ENCODE peak calls at places on chromosomes 16 and 17, in ten cellular contexts. Y is effector memory CD4-positive, alpha-beta T cell; Q is GM23338; S is CD4-positive, alpha-beta T cell; D is heart left ventricle; C is hepatocyte; F is PC-9; X is ovary; M is neural progenitor cell; P is adrenal gland. G is an unnamed sample.

GRCh38 chr17:39199673-39199985 is 454 bp upstream of the RPL19 start:
- DNase-seq in P (no peak), Q (no peak), F (no peak), M (no peak), X (no peak), C (no peak), S (no peak), D (no peak), Y (no peak), G (no peak)

GRCh38 chr16:12440233-12440530 is 363.5 kb downstream of the CPPED1 start:
- DNase-seq in Q (no peak), Y (no peak), P (no peak), S (no peak), D (no peak), C (no peak), M (no peak), X (no peak), F (no peak), G (no peak)

GRCh38 chr16:72844225-72844920 is 203.6 kb downstream of the ZFHX3 start:
- DNase-seq in Q (no peak), M (peak; percentile 43), D (no peak), S (no peak), X (no peak), C (no peak), Y (no peak), P (no peak), F (no peak), G (no peak)

GRCh38 chr16:56257260-56257659 is 66.0 kb downstream of the GNAO1 start:
- DNase-seq in P (no peak), Q (no peak), M (no peak), X (peak; percentile 66), C (peak; percentile 59), D (peak; percentile 86), F (no peak), S (no peak), Y (no peak), G (no peak)

GRCh38 chr17:39152134-39152884 is 872 bp upstream of the PLXDC1 start:
- DNase-seq in S (peak; percentile 21), Y (no peak), P (no peak), D (peak; percentile 68), M (peak; percentile 62), F (no peak), Q (no peak), X (peak; percentile 55), C (peak; percentile 54), G (peak; percentile 88)

GRCh38 chr16:52050418-52050817 is 496.5 kb downstream of the TOX3 start:
- DNase-seq in X (no peak), F (no peak), C (peak; percentile 19), M (no peak), P (no peak), Y (no peak), S (no peak), Q (no peak), D (no peak), G (no peak)

GRCh38 chr17:19650826-19651225 is 2.3 kb downstream of the ALDH3A2 start:
- DNase-seq in C (no peak), P (no peak), S (no peak), D (no peak), X (no peak), M (no peak), Q (no peak), F (no peak), Y (no peak), G (no peak)

GRCh38 chr16:12901204-12901596 is 198 bp upstream of the SHISA9 start:
- DNase-seq in X (no peak), P (no peak), C (peak; percentile 44), Y (no peak), D (no peak), S (no peak), M (peak; percentile 94), F (peak; percentile 89), Q (peak; percentile 93), G (peak; percentile 93)

GRCh38 chr17:43353364-43353763 is 45.4 kb upstream of the ARL4D start:
- DNase-seq in C (no peak), D (no peak), F (no peak), P (no peak), X (no peak), S (no peak), M (no peak), Q (no peak), Y (no peak), G (no peak)

DNA sequence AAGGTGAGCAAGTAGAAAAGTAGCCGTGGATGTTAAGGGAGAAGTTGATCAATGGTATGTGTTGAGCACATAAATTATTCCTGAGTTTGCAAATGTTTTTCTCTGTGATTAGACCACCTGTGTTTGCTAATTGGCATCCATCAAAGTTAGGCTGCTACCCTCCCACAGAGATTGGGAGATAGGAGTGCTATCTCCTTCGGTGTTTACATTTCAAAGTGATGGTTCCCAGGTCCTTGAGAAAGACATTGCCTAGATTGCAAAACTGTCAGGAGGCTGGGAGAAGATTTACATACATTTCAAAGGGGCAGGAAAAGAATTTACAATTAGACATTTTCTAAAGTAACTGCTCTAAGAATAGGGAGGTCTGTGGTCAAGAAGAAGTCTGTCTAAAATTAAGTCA is 54.3 kb upstream of the CNTNAP4 start:
- DNase-seq in C (no peak), S (no peak), M (no peak), F (no peak), Q (peak; percentile 72), D (no peak), P (no peak), X (no peak), Y (no peak), G (peak; percentile 81)
- H3K27me3 ChIP-seq in C (no peaks in the 10 kb centered on the region), S (no peaks in the 10 kb centered on the region), M (no peaks in the 10 kb centered on the region), F (no peaks in the 10 kb centered on the region), Q (peaks cover 87% of the 10 kb centered on the region), D (no peaks in the 10 kb centered on the region), P (no peaks in the 10 kb centered on the region), X (no peaks in the 10 kb centered on the region), Y (no peaks in the 10 kb centered on the region), G (no peaks in the 10 kb centered on the region)

GRCh38 chr17:8904686-8905085 is 37.2 kb upstream of the PIK3R6 start:
- DNase-seq in Y (no peak), M (no peak), S (no peak), D (no peak), P (no peak), Q (no peak), F (no peak), C (no peak), X (no peak), G (peak; percentile 28)
- H3K27me3 ChIP-seq in Y (no peaks in the 10 kb centered on the region), M (no peaks in the 10 kb centered on the region), S (no peaks in the 10 kb centered on the region), D (peaks cover 14% of the 10 kb centered on the region), P (peaks cover 3% of the 10 kb centered on the region), Q (no peaks in the 10 kb centered on the region), F (peaks cover 63% of the 10 kb centered on the region), C (peaks cover 13% of the 10 kb centered on the region), X (no peaks in the 10 kb centered on the region), G (no peaks in the 10 kb centered on the region)

GRCh38 chr16:3192476-3193019 is 4.5 kb downstream of the OR1F1 start:
- DNase-seq in M (no peak), F (no peak), Y (no peak), C (no peak), D (no peak), Q (peak; percentile 69), S (no peak), X (no peak), P (no peak), G (peak; percentile 47)

GRCh38 chr16:3198334-3199072 is 10.5 kb downstream of the OR1F1 start:
- DNase-seq in F (no peak), D (no peak), M (no peak), C (no peak), Y (no peak), P (no peak), X (no peak), Q (no peak), S (no peak), G (no peak)

GRCh38 chr16:3193221-3194212 is 5.5 kb downstream of the OR1F1 start:
- DNase-seq in Q (no peak), D (no peak), C (no peak), X (no peak), P (no peak), M (no peak), Y (no peak), S (no peak), F (no peak), G (no peak)

GRCh38 chr16:3195975-3196374 is 8.0 kb downstream of the OR1F1 start:
- DNase-seq in P (no peak), C (no peak), S (no peak), Q (no peak), F (no peak), M (no peak), D (no peak), X (no peak), Y (no peak), G (peak; percentile 53)

DNA sequence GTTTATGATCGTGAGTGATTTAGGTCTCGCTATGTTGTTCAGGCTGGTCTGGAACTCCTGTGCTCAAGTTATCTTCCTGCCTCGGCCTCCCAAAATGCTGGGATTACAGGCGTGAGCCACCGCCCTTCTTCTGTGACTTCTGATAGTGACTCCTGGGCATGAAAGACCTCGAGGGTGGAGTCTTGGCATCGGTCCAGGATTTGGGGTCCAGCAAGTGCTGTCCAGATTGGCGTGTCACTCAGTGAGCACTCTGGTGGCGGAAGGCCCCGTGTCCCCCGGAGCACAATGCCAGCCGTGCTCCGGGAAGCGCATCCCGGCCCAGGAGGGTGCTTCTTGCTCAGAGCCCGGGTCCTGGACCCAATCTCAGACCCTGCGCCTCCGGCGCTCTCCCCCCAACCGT is 6.8 kb downstream of the OR1F1 start:
- DNase-seq in C (no peak), Q (no peak), D (no peak), X (no peak), F (no peak), Y (no peak), S (no peak), P (no peak), M (no peak), G (no peak)
- H3K27me3 ChIP-seq in C (peaks cover 41% of the 10 kb centered on the region), Q (peaks cover 14% of the 10 kb centered on the region), D (peaks cover 84% of the 10 kb centered on the region), X (no peaks in the 10 kb centered on the region), F (no peaks in the 10 kb centered on the region), Y (peaks cover 46% of the 10 kb centered on the region), S (peaks cover 54% of the 10 kb centered on the region), P (peaks cover 63% of the 10 kb centered on the region), M (peaks cover 75% of the 10 kb centered on the region), G (peaks cover 54% of the 10 kb centered on the region)

GRCh38 chr17:47725446-47726109 is 7.5 kb upstream of the TBX21 start:
- DNase-seq in S (no peak), D (peak; percentile 14), Y (no peak), C (no peak), Q (no peak), P (no peak), F (no peak), M (no peak), X (no peak), G (no peak)

GRCh38 chr17:47729486-47729885 is 3.5 kb upstream of the TBX21 start:
- DNase-seq in M (no peak), S (no peak), Y (no peak), F (no peak), X (no peak), D (peak; percentile 25), C (no peak), P (no peak), Q (no peak), G (peak; percentile 43)

GRCh38 chr17:47728214-47728877 is 4.7 kb upstream of the TBX21 start:
- DNase-seq in F (no peak), S (no peak), Y (no peak), X (no peak), Q (no peak), P (no peak), M (no peak), C (no peak), D (peak; percentile 7), G (peak; percentile 35)

GRCh38 chr17:47726796-47727703 is 6.0 kb upstream of the TBX21 start:
- DNase-seq in C (no peak), F (no peak), X (no peak), Y (no peak), P (no peak), Q (no peak), D (peak; percentile 28), S (no peak), M (no peak), G (peak; percentile 61)

DNA sequence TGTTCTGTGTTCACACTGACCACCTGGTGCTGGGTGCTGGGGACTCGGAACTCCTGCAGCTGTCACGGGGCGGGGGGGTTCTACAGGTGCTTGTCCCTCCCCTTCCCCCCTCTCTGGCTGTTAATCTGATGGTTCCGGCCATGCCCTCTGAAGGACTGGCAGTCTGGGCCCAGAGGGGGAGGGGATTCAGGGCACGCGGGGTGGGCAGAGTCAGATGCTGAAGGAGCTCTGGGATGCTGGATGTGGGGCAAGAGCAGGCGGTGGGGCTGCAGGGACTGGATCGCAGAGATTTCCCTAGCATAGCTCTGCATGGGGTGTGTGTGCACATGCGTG is 5.4 kb upstream of the TBX21 start:
- DNase-seq in X (no peak), Q (no peak), Y (no peak), F (no peak), D (peak; percentile 34), P (no peak), M (no peak), S (no peak), C (no peak), G (peak; percentile 49)
- H3K27me3 ChIP-seq in X (no peaks in the 10 kb centered on the region), Q (peaks cover 34% of the 10 kb centered on the region), Y (no peaks in the 10 kb centered on the region), F (peaks cover 40% of the 10 kb centered on the region), D (peaks cover 65% of the 10 kb centered on the region), P (peaks cover 47% of the 10 kb centered on the region), M (peaks cover 38% of the 10 kb centered on the region), S (no peaks in the 10 kb centered on the region), C (peaks cover 52% of the 10 kb centered on the region), G (peaks cover 33% of the 10 kb centered on the region)

G was measured in endodermal cell.